ENCODE peak calls at places on chromosomes 4 and X, in four cellular contexts. One of them, this sample, is unnamed.

GRCh38 chr4:40562681-40563080 is 67.0 kb downstream of the RBM47 start:
- DNase-seq in SK-N-SH: no peak
- DNase-seq in IMR-90: no peak
- DNase-seq in A549: no peak
- DNase-seq in this sample: no peak

GRCh38 chrX:17443546-17443945 is 68.5 kb downstream of the NHS start:
- DNase-seq in SK-N-SH: no peak
- DNase-seq in A549: no peak
- DNase-seq in IMR-90: no peak
- DNase-seq in this sample: no peak

GRCh38 chrX:23008431-23009099 is 8.8 kb downstream of the DDX53 start:
- DNase-seq in IMR-90: peak
- DNase-seq in SK-N-SH: peak
- DNase-seq in A549: peak
- DNase-seq in this sample: peak

GRCh38 chr4:1767770-1768366 is 25.2 kb upstream of the FGFR3 start:
- DNase-seq in SK-N-SH: peak
- DNase-seq in IMR-90: peak
- DNase-seq in A549: peak
- DNase-seq in this sample: no peak

GRCh38 chr4:185640809-185641675 is 105.7 kb upstream of the PDLIM3 start:
- DNase-seq in IMR-90: peak
- DNase-seq in A549: peak
- DNase-seq in SK-N-SH: peak
- DNase-seq in this sample: peak

GRCh38 chrX:31355206-31355955 is 283.5 kb upstream of the FTHL17 start:
- DNase-seq in A549: no peak
- DNase-seq in IMR-90: no peak
- DNase-seq in SK-N-SH: no peak
- DNase-seq in this sample: no peak

GRCh38 chr4:23822181-23822580 is 67.7 kb downstream of the PPARGC1A start:
- DNase-seq in IMR-90: peak
- DNase-seq in SK-N-SH: no peak
- DNase-seq in A549: no peak
- DNase-seq in this sample: no peak

GRCh38 chrX:67734111-67734753 is 190.4 kb downstream of the AR start:
- DNase-seq in A549: no peak
- DNase-seq in SK-N-SH: no peak
- DNase-seq in IMR-90: no peak
- DNase-seq in this sample: no peak

GRCh38 chr4:1367230-1367935 is 20.4 kb downstream of the UVSSA start:
- DNase-seq in SK-N-SH: no peak
- DNase-seq in A549: no peak
- DNase-seq in IMR-90: no peak
- DNase-seq in this sample: no peak

GRCh38 chr4:19739101-19739651 is 512.5 kb upstream of the SLIT2 start:
- DNase-seq in A549: peak
- DNase-seq in SK-N-SH: no peak
- DNase-seq in IMR-90: peak
- DNase-seq in this sample: peak

GRCh38 chrX:133966199-133966598 is 19.2 kb downstream of the GPC3 start:
- DNase-seq in A549: no peak
- DNase-seq in IMR-90: no peak
- DNase-seq in SK-N-SH: no peak
- DNase-seq in this sample: no peak

GRCh38 chrX:133969191-133969590 is 16.2 kb downstream of the GPC3 start:
- DNase-seq in A549: no peak
- DNase-seq in IMR-90: no peak
- DNase-seq in SK-N-SH: no peak
- DNase-seq in this sample: no peak

GRCh38 chrX:133961046-133961445 is 24.3 kb downstream of the GPC3 start:
- DNase-seq in IMR-90: no peak
- DNase-seq in A549: no peak
- DNase-seq in SK-N-SH: no peak
- DNase-seq in this sample: no peak

GRCh38 chrX:133968109-133968508 is 17.3 kb downstream of the GPC3 start:
- DNase-seq in IMR-90: no peak
- DNase-seq in SK-N-SH: no peak
- DNase-seq in A549: no peak
- DNase-seq in this sample: no peak

DNA sequence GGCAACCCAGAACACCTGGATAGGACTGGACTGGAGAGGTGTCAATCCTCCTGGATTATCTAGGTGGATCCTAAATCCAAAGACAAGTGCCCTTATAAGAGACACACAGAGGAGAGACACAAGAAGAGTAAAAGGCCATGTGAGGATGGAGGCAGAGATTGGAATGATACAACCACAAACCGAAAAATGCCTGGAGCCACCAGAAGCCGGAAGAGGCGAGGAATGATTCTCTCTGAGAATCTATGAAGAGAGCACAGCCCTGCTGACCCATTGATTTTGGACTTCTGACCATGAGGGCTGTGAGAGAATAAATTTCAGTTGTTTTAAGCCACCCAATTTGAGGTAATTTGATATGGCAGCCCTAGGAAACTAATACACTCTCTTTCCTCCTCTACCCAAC is 20.1 kb downstream of the GPC3 start:
- DNase-seq in IMR-90: no peak
- DNase-seq in SK-N-SH: no peak
- DNase-seq in A549: no peak
- DNase-seq in this sample: no peak
- H3K4me2 ChIP-seq in IMR-90: no peak
- H3K4me2 ChIP-seq in SK-N-SH: no peak
- H3K4me2 ChIP-seq in A549: no peak
- H3K4me2 ChIP-seq in this sample: no peak

GRCh38 chr4:168421055-168421454 is 59.2 kb downstream of the DDX60L start:
- DNase-seq in IMR-90: no peak
- DNase-seq in SK-N-SH: no peak
- DNase-seq in A549: no peak
- DNase-seq in this sample: no peak

GRCh38 chr4:168421671-168422070 is 58.6 kb downstream of the DDX60L start:
- DNase-seq in SK-N-SH: no peak
- DNase-seq in A549: peak
- DNase-seq in IMR-90: peak
- DNase-seq in this sample: peak

GRCh38 chr4:168411318-168412150 is 68.8 kb downstream of the DDX60L start:
- DNase-seq in IMR-90: peak
- DNase-seq in A549: no peak
- DNase-seq in SK-N-SH: no peak
- DNase-seq in this sample: no peak

GRCh38 chr4:168410681-168411080 is 69.6 kb downstream of the DDX60L start:
- DNase-seq in A549: no peak
- DNase-seq in IMR-90: no peak
- DNase-seq in SK-N-SH: no peak
- DNase-seq in this sample: no peak

GRCh38 chr4:168415911-168416310 is 64.4 kb downstream of the DDX60L start:
- DNase-seq in A549: no peak
- DNase-seq in SK-N-SH: no peak
- DNase-seq in IMR-90: no peak
- DNase-seq in this sample: no peak
- H3K27ac ChIP-seq in A549: no peak
- H3K27ac ChIP-seq in SK-N-SH: no peak
- H3K27ac ChIP-seq in IMR-90: no peak
- H3K27ac ChIP-seq in this sample: no peak

GRCh38 chrX:133544105-133544504 is 128.8 kb upstream of the GPC4 start:
- DNase-seq in IMR-90: peak
- DNase-seq in SK-N-SH: no peak
- DNase-seq in A549: peak
- DNase-seq in this sample: peak

GRCh38 chrX:133544778-133545177 is 129.5 kb upstream of the GPC4 start:
- DNase-seq in SK-N-SH: no peak
- DNase-seq in IMR-90: no peak
- DNase-seq in A549: no peak
- DNase-seq in this sample: no peak

GRCh38 chrX:133546441-133546840 is 131.2 kb upstream of the GPC4 start:
- DNase-seq in A549: no peak
- DNase-seq in SK-N-SH: no peak
- DNase-seq in IMR-90: no peak
- DNase-seq in this sample: no peak

GRCh38 chrX:133542476-133542875 is 127.2 kb upstream of the GPC4 start:
- DNase-seq in SK-N-SH: no peak
- DNase-seq in IMR-90: no peak
- DNase-seq in A549: no peak
- DNase-seq in this sample: no peak

GRCh38 chrX:133543654-133544053 is 128.4 kb upstream of the GPC4 start:
- DNase-seq in SK-N-SH: no peak
- DNase-seq in A549: no peak
- DNase-seq in IMR-90: no peak
- DNase-seq in this sample: no peak
- H3K4me2 ChIP-seq in SK-N-SH: no peak
- H3K4me2 ChIP-seq in A549: no peak
- H3K4me2 ChIP-seq in IMR-90: no peak
- H3K4me2 ChIP-seq in this sample: peak

GRCh38 chr4:48329976-48330375 is 11.4 kb upstream of the SLAIN2 start:
- DNase-seq in A549: peak
- DNase-seq in SK-N-SH: no peak
- DNase-seq in IMR-90: peak
- DNase-seq in this sample: no peak
- H3K27ac ChIP-seq in A549: no peak
- H3K27ac ChIP-seq in SK-N-SH: peak
- H3K27ac ChIP-seq in IMR-90: no peak
- H3K27ac ChIP-seq in this sample: no peak

GRCh38 chr4:98771959-98772619 is 113.7 kb upstream of the TSPAN5 start:
- DNase-seq in A549: no peak
- DNase-seq in IMR-90: no peak
- DNase-seq in SK-N-SH: no peak
- DNase-seq in this sample: no peak

GRCh38 chr4:98779021-98779420 is 120.6 kb upstream of the TSPAN5 start:
- DNase-seq in SK-N-SH: no peak
- DNase-seq in A549: no peak
- DNase-seq in IMR-90: peak
- DNase-seq in this sample: no peak

GRCh38 chr4:98778206-98778605 is 119.8 kb upstream of the TSPAN5 start:
- DNase-seq in A549: peak
- DNase-seq in SK-N-SH: no peak
- DNase-seq in IMR-90: peak
- DNase-seq in this sample: no peak

GRCh38 chr4:98773638-98774037 is 115.2 kb upstream of the TSPAN5 start:
- DNase-seq in SK-N-SH: no peak
- DNase-seq in IMR-90: no peak
- DNase-seq in A549: no peak
- DNase-seq in this sample: no peak

GRCh38 chr4:98775672-98776071 is 117.3 kb upstream of the TSPAN5 start:
- DNase-seq in A549: no peak
- DNase-seq in SK-N-SH: no peak
- DNase-seq in IMR-90: no peak
- DNase-seq in this sample: no peak
- H3K4me2 ChIP-seq in A549: no peak
- H3K4me2 ChIP-seq in SK-N-SH: no peak
- H3K4me2 ChIP-seq in IMR-90: no peak
- H3K4me2 ChIP-seq in this sample: no peak